ENCODE peak calls at places on chromosome 22, in nine cellular contexts. P is posterior cingulate gyrus; A is head of caudate nucleus; O is stimulated activated CD4-positive, alpha-beta T cell treated with anti-CD3 and anti-CD28 coated beads, Interleukin-4, amount 100 ng/mL, for 48 hours; F is H7; Y is cardiac fibroblast; U is T-cell; K is HCEC 1CT; E is astrocyte of the spinal cord. Z is an unnamed sample.

GRCh38 chr22:19607198-19608113 is 83.2 kb upstream of the CLDN5 start:
- DNase-seq in P (no peak), A (no peak), O (no peak), F (peak; percentile 80), Y (peak; percentile 30), U (peak; percentile 63), K (no peak), E (no peak), Z (no peak)

GRCh38 chr22:47918276-47918928 is 1156.0 kb downstream of the TBC1D22A start:
- DNase-seq in P (no peak), A (no peak), O (no peak), F (no peak), Y (no peak), U (peak; percentile 5), K (no peak), E (no peak), Z (no peak)

GRCh38 chr22:48976556-48977535 is 850.8 kb downstream of the BRD1 start:
- DNase-seq in P (no peak), A (peak; percentile 14), O (no peak), F (no peak), Y (no peak), U (no peak), K (no peak), E (no peak), Z (no peak)

GRCh38 chr22:46620588-46621242 is 529 bp downstream of the GRAMD4 start:
- DNase-seq in P (no peak), A (no peak), O (no peak), F (no peak), Y (no peak), U (no peak), K (no peak), E (no peak), Z (no peak)

GRCh38 chr22:37212174-37212906 is at the start of gene SSTR3:
- DNase-seq in P (no peak), A (peak; percentile 18), O (no peak), F (peak; percentile 82), Y (no peak), U (no peak), K (no peak), E (no peak), Z (peak; percentile 73)

GRCh38 chr22:22721681-22722309 is 77.4 kb downstream of the GGTLC2 start:
- DNase-seq in P (no peak), A (peak; percentile 89), O (peak; percentile 32), F (no peak), Y (peak; percentile 89), U (no peak), K (peak; percentile 87), E (peak; percentile 39), Z (no peak)

GRCh38 chr22:17949926-17950473 is 74.4 kb downstream of the MICAL3 start:
- DNase-seq in P (no peak), A (no peak), O (no peak), F (no peak), Y (no peak), U (no peak), K (no peak), E (no peak), Z (no peak)

GRCh38 chr22:25148149-25148691 is 51.4 kb upstream of the CRYBB3 start:
- DNase-seq in P (no peak), A (no peak), O (no peak), F (peak; percentile 60), Y (no peak), U (no peak), K (no peak), E (no peak), Z (no peak)

GRCh38 chr22:42439821-42440674 is 7.8 kb upstream of the NFAM1 start:
- DNase-seq in P (no peak), A (no peak), O (no peak), F (peak; percentile 60), Y (peak; percentile 48), U (no peak), K (peak; percentile 7), E (peak; percentile 41), Z (no peak)

GRCh38 chr22:32999039-32999861 is 58.9 kb downstream of the SYN3 start:
- DNase-seq in P (no peak), A (no peak), O (no peak), F (no peak), Y (peak; percentile 6), U (no peak), K (no peak), E (no peak), Z (peak; percentile 19)

GRCh38 chr22:36326178-36327161 is 61.3 kb downstream of the MYH9 start:
- DNase-seq in P (no peak), A (no peak), O (no peak), F (no peak), Y (peak; percentile 29), U (no peak), K (no peak), E (no peak), Z (no peak)

GRCh38 chr22:21837184-21837979 is 30.1 kb downstream of the MAPK1 start:
- DNase-seq in P (no peak), A (no peak), O (no peak), F (no peak), Y (peak; percentile 93), U (no peak), K (peak; percentile 88), E (peak; percentile 91), Z (no peak)

GRCh38 chr22:31247726-31248125 is 35.6 kb downstream of the LIMK2 start:
- DNase-seq in P (no peak), A (no peak), O (no peak), F (peak; percentile 52), Y (no peak), U (no peak), K (no peak), E (no peak), Z (no peak)

GRCh38 chr22:46528121-46528610 is 9.3 kb downstream of the CELSR1 start:
- DNase-seq in P (no peak), A (no peak), O (no peak), F (no peak), Y (peak; percentile 59), U (no peak), K (no peak), E (peak; percentile 68), Z (no peak)

GRCh38 chr22:44668190-44668885 is 33.7 kb upstream of the PRR5 start:
- DNase-seq in P (no peak), A (no peak), O (no peak), F (peak; percentile 96), Y (no peak), U (no peak), K (no peak), E (no peak), Z (no peak)

GRCh38 chr22:19258371-19258770 is 33.1 kb downstream of the CLTCL1 start:
- DNase-seq in P (no peak), A (no peak), O (no peak), F (no peak), Y (no peak), U (no peak), K (no peak), E (no peak), Z (no peak)

GRCh38 chr22:31098633-31099110 is 8.7 kb downstream of the SELENOM start:
- DNase-seq in P (no peak), A (no peak), O (no peak), F (peak; percentile 99), Y (no peak), U (no peak), K (no peak), E (no peak), Z (no peak)

GRCh38 chr22:48707749-48708557 is 1119.7 kb downstream of the BRD1 start:
- DNase-seq in P (no peak), A (peak; percentile 14), O (no peak), F (peak; percentile 52), Y (no peak), U (no peak), K (no peak), E (no peak), Z (peak; percentile 35)

GRCh38 chr22:40322818-40323447 is 23.4 kb upstream of the ADSL start:
- DNase-seq in P (no peak), A (no peak), O (no peak), F (no peak), Y (no peak), U (no peak), K (no peak), E (no peak), Z (no peak)